ENCODE peak calls at places on chromosome 3, in seven cellular contexts. U is lower leg skin; B is amniotic stem cell; Y is CD4-positive, alpha-beta memory T cell; M is tibial artery; R is mucosa of descending colon; D is body of pancreas. G is an unnamed sample.

GRCh38 chr3:136670166-136670565 is 82.0 kb downstream of the STAG1 start:
- DNase-seq in U (no peak), B (no peak), Y (no peak), M (no peak), R (no peak), D (no peak), G (no peak)

GRCh38 chr3:127304121-127304744 is 16.4 kb upstream of the PRR20G start:
- DNase-seq in U (peak), B (no peak), Y (no peak), M (no peak), R (peak), D (peak), G (no peak)

GRCh38 chr3:107884719-107885460 is 205.9 kb downstream of the CD47 start:
- DNase-seq in U (no peak), B (peak), Y (no peak), M (no peak), R (no peak), D (peak), G (no peak)

GRCh38 chr3:64445318-64446300 is 220.3 kb upstream of the PRICKLE2 start:
- DNase-seq in U (no peak), B (no peak), Y (no peak), M (no peak), R (peak), D (peak), G (no peak)

GRCh38 chr3:20350449-20350848 is 164.4 kb upstream of the SGO1 start:
- DNase-seq in U (no peak), B (no peak), Y (no peak), M (no peak), R (no peak), D (no peak), G (no peak)

GRCh38 chr3:123342631-123343080 is 106.2 kb downstream of the ADCY5 start:
- DNase-seq in U (no peak), B (no peak), Y (no peak), M (peak), R (no peak), D (no peak), G (no peak)

GRCh38 chr3:175590745-175591144 is 731.6 kb downstream of the NAALADL2 start:
- DNase-seq in U (no peak), B (no peak), Y (no peak), M (no peak), R (no peak), D (no peak), G (no peak)

GRCh38 chr3:147493666-147494065 is 84.5 kb downstream of the ZIC1 start:
- DNase-seq in U (no peak), B (no peak), Y (no peak), M (no peak), R (no peak), D (no peak), G (no peak)

GRCh38 chr3:53617893-53618523 is 123.6 kb downstream of the CACNA1D start:
- DNase-seq in U (no peak), B (no peak), Y (no peak), M (no peak), R (peak), D (peak), G (no peak)

GRCh38 chr3:42043116-42043796 is 47.9 kb upstream of the TRAK1 start:
- DNase-seq in U (no peak), B (no peak), Y (no peak), M (no peak), R (no peak), D (peak), G (peak)

GRCh38 chr3:37096292-37096691 is 78.1 kb downstream of the LRRFIP2 start:
- DNase-seq in U (no peak), B (no peak), Y (no peak), M (no peak), R (no peak), D (no peak), G (peak)

GRCh38 chr3:8864570-8865350 is 95.3 kb upstream of the OXTR start:
- DNase-seq in U (no peak), B (no peak), Y (no peak), M (no peak), R (no peak), D (peak), G (no peak)

GRCh38 chr3:107024481-107025153 is 352.6 kb upstream of the CCDC54 start:
- DNase-seq in U (no peak), B (no peak), Y (no peak), M (no peak), R (no peak), D (no peak), G (no peak)

GRCh38 chr3:12962292-12962691 is 110.9 kb downstream of the IQSEC1 start:
- DNase-seq in U (no peak), B (no peak), Y (no peak), M (no peak), R (no peak), D (no peak), G (no peak)

GRCh38 chr3:172334743-172335142 is 113.5 kb downstream of the GHSR start:
- DNase-seq in U (no peak), B (no peak), Y (no peak), M (no peak), R (no peak), D (no peak), G (no peak)

GRCh38 chr3:120855665-120856437 is 52.2 kb upstream of the STXBP5L start:
- DNase-seq in U (no peak), B (no peak), Y (no peak), M (peak), R (peak), D (no peak), G (no peak)

GRCh38 chr3:128457918-128458317 is 8.8 kb downstream of the DNAJB8 start:
- DNase-seq in U (no peak), B (no peak), Y (no peak), M (no peak), R (no peak), D (no peak), G (no peak)

GRCh38 chr3:5650303-5650702 is 462.8 kb downstream of the EDEM1 start:
- DNase-seq in U (no peak), B (no peak), Y (no peak), M (no peak), R (no peak), D (no peak), G (no peak)

GRCh38 chr3:70824785-70825184 is 512.3 kb upstream of the MDFIC2 start:
- DNase-seq in U (no peak), B (no peak), Y (no peak), M (no peak), R (no peak), D (peak), G (peak)

GRCh38 chr3:78153973-78154372 is 1114.1 kb downstream of the ROBO2 start:
- DNase-seq in U (no peak), B (no peak), Y (no peak), M (no peak), R (no peak), D (no peak), G (no peak)

GRCh38 chr3:129121016-129121791 is 400 bp downstream of the RAB43 start:
- DNase-seq in U (no peak), B (no peak), Y (no peak), M (no peak), R (no peak), D (no peak), G (no peak)

GRCh38 chr3:193905993-193906396 is 230.0 kb upstream of the HES1 start:
- DNase-seq in U (no peak), B (no peak), Y (no peak), M (no peak), R (peak), D (no peak), G (no peak)

GRCh38 chr3:190323241-190323617 is 983 bp upstream of the CLDN1 start:
- DNase-seq in U (no peak), B (no peak), Y (no peak), M (no peak), R (no peak), D (peak), G (no peak)

GRCh38 chr3:72087420-72087819 is 302.5 kb upstream of the PROK2 start:
- DNase-seq in U (no peak), B (no peak), Y (no peak), M (no peak), R (no peak), D (no peak), G (no peak)